ENCODE peak calls at places on chromosomes 12 and 14, in eight cellular contexts. B, Q, H, O, V, W, T and R are unnamed samples.

GRCh38 chr12:54430471-54431075 is 11.5 kb upstream of the ITGA5 start:
- DNase-seq in V (no peak), B (no peak), H (no peak), Q (no peak), W (no peak), O (no peak), T (no peak), R (no peak)

GRCh38 chr14:22865424-22866215 is 5.9 kb upstream of the LRP10 start:
- DNase-seq in H (no peak), V (no peak), B (peak; percentile 30), Q (no peak), T (no peak), O (no peak), W (no peak), R (no peak)

GRCh38 chr14:50961606-50962259 is 17.4 kb upstream of the PYGL start:
- DNase-seq in H (peak; percentile 26), W (no peak), Q (peak; percentile 76), B (no peak), V (peak; percentile 30), O (no peak), T (peak; percentile 92), R (no peak)

GRCh38 chr14:77004711-77005460 is 23.6 kb downstream of the IRF2BPL start:
- DNase-seq in W (no peak), V (peak; percentile 8), T (no peak), H (no peak), B (no peak), O (no peak), Q (peak; percentile 64), R (no peak)

GRCh38 chr14:100609941-100610391 is 22.7 kb upstream of the BEGAIN start:
- DNase-seq in B (no peak), O (no peak), T (no peak), W (no peak), H (no peak), Q (no peak), V (no peak), R (no peak)

GRCh38 chr14:100701314-100701713 is 25.4 kb upstream of the DLK1 start:
- DNase-seq in Q (no peak), W (no peak), T (no peak), V (no peak), B (no peak), O (no peak), H (no peak), R (no peak)

GRCh38 chr14:51293149-51293925 is 53.3 kb downstream of the TMX1 start:
- DNase-seq in W (no peak), O (no peak), B (no peak), T (peak; percentile 53), H (no peak), Q (peak; percentile 17), V (no peak), R (no peak)

GRCh38 chr14:32584079-32584478 is 255.0 kb downstream of the AKAP6 start:
- DNase-seq in V (no peak), W (no peak), B (no peak), Q (peak; percentile 84), H (no peak), T (no peak), O (no peak), R (no peak)

GRCh38 chr12:26027401-26027800 is 68.9 kb downstream of the RASSF8 start:
- DNase-seq in W (no peak), H (no peak), B (no peak), Q (no peak), T (no peak), V (no peak), O (no peak), R (no peak)

GRCh38 chr14:99733551-99734405 is 49.7 kb downstream of the CYP46A1 start:
- DNase-seq in T (no peak), H (no peak), Q (no peak), O (no peak), V (no peak), B (peak; percentile 62), W (no peak), R (no peak)

GRCh38 chr14:23252006-23252405 is 14.3 kb downstream of the RNF212B start:
- DNase-seq in H (no peak), Q (peak; percentile 75), V (no peak), O (no peak), W (no peak), B (no peak), T (no peak), R (no peak)

GRCh38 chr14:51576112-51576420 is 75.6 kb upstream of the FRMD6 start:
- DNase-seq in Q (no peak), B (peak; percentile 8), H (no peak), O (no peak), T (no peak), V (no peak), W (no peak), R (no peak)

GRCh38 chr14:76262591-76262990 is 110.9 kb downstream of the GPATCH2L start:
- DNase-seq in V (no peak), O (no peak), H (no peak), B (no peak), Q (no peak), W (no peak), T (no peak), R (no peak)

GRCh38 chr14:80446356-80446755 is 235.1 kb upstream of the DIO2 start:
- DNase-seq in W (no peak), V (no peak), B (no peak), H (no peak), O (no peak), Q (no peak), T (no peak), R (no peak)

GRCh38 chr14:42523656-42524055 is 917.0 kb downstream of the LRFN5 start:
- DNase-seq in H (no peak), Q (no peak), V (no peak), W (no peak), O (no peak), T (no peak), B (no peak), R (no peak)

GRCh38 chr14:52998376-52999010 is 47.6 kb upstream of the FERMT2 start:
- DNase-seq in H (no peak), Q (no peak), T (no peak), O (no peak), B (no peak), V (no peak), W (no peak), R (no peak)

GRCh38 chr14:92647499-92648279 is 100.7 kb downstream of the LGMN start:
- DNase-seq in O (no peak), T (no peak), V (no peak), Q (no peak), H (no peak), B (no peak), W (no peak), R (no peak)

GRCh38 chr14:56333361-56334279 is 215.4 kb downstream of the PELI2 start:
- DNase-seq in B (no peak), V (peak; percentile 43), W (no peak), O (no peak), H (no peak), T (peak; percentile 23), Q (peak; percentile 73), R (no peak)

GRCh38 chr12:116561181-116561821 is 2.1 kb downstream of the MAP1LC3B2 start:
- DNase-seq in O (no peak), Q (no peak), V (no peak), W (no peak), H (no peak), B (no peak), T (no peak), R (no peak)

GRCh38 chr12:131825146-131825892 is 2.9 kb upstream of the MMP17 start:
- DNase-seq in H (no peak), T (no peak), V (no peak), W (no peak), Q (no peak), B (no peak), O (no peak), R (no peak)

GRCh38 chr12:109762071-109762672 is 48.5 kb downstream of the FAM222A start:
- DNase-seq in T (no peak), H (no peak), V (no peak), W (no peak), O (no peak), B (no peak), Q (no peak), R (no peak)

GRCh38 chr12:121581681-121582439 is 1.0 kb upstream of the KDM2B start:
- DNase-seq in O (peak; percentile 46), B (no peak), H (no peak), W (no peak), T (no peak), Q (no peak), V (no peak), R (no peak)

GRCh38 chr14:84806627-84807026 is 723.3 kb upstream of the FLRT2 start:
- DNase-seq in O (no peak), V (no peak), Q (peak; percentile 72), W (no peak), B (no peak), H (no peak), T (no peak), R (no peak)

GRCh38 chr14:106442857-106443256 is 916.5 kb downstream of the TMEM121 start:
- DNase-seq in O (peak; percentile 39), W (no peak), H (no peak), T (no peak), B (no peak), V (no peak), Q (no peak), R (peak; percentile 6)
- TF ChIP-seq CTCF in O (peak; percentile 64), W (no peak), H (no peak), T (no peak), B (no peak), V (no peak), Q (no peak), R (peak; percentile 42)

DNA sequence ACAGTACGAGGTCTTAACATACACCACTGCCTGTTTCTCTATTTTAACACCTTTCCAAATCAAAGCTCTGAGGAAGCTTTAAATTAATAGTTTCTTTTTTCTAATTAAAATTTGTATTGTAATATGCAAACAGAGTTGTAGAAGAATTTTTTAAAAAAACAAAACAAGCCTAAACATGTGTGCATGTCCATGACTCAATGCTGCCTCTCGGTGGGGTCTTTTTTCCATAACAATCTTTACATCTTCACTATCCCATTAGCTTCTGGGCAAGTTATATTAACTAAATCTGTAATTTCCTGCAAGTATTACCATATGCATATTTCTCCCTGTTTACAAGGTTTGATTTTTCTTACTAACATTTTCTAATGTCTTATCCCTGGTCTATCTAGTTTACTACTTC is 143.9 kb upstream of the NAV3 start:
- DNase-seq in W (no peak), Q (peak; percentile 19), B (no peak), V (no peak), T (no peak), H (no peak), O (no peak), R (no peak)
- TF ChIP-seq CTCF in W (no peak), Q (no peak), B (no peak), V (peak; percentile 49), T (peak; percentile 16), H (no peak), O (peak; percentile 57), R (no peak)

DNA sequence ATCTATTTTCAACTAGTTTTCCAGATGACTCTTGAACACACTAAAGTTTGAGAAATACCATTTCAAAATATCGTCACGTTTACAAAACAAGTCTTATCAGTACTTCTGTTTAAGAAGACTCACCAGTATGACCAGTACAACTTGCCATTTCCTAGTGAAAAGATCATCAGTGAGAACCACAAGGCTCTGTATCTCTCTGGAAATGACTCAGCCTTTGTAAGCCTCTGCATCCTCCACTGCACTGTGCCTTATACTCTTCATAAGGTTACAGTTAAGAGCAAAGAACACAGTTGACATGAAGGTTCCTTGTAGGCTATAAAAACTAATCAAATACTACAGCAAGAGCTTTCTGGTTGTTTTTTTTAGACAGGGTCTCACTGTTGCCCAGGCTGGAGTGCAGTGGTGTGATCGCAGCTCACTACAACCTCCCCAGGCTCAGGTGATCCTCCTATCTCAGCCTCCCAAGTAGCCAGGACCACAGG is 5.7 kb upstream of the VTI1B start:
- DNase-seq in V (peak; percentile 56), T (no peak), B (no peak), O (no peak), Q (peak; percentile 92), W (no peak), H (no peak), R (peak; percentile 82)
- TF ChIP-seq CTCF in V (no peak), T (no peak), B (no peak), O (no peak), Q (no peak), W (no peak), H (no peak), R (no peak)

GRCh38 chr12:68250454-68250853 is 3.0 kb downstream of the IL22 start:
- DNase-seq in H (no peak), Q (peak; percentile 63), B (no peak), W (no peak), V (no peak), T (no peak), O (no peak), R (no peak)
- TF ChIP-seq CTCF in H (no peak), Q (no peak), B (no peak), W (no peak), V (no peak), T (no peak), O (no peak), R (no peak)